ENCODE peak calls at places on chromosomes 3 and 15, in eight cellular contexts. K, E, A, V, X, W, P and Q are unnamed samples.

GRCh38 chr15:101694261-101694660 is 30.0 kb downstream of the TARS3 start:
- DNase-seq in A (no peak), E (no peak), W (no peak), K (no peak), V (no peak), X (no peak), P (no peak), Q (no peak)

GRCh38 chr3:190810957-190811356 is 51.5 kb downstream of the GMNC start:
- DNase-seq in V (no peak), W (no peak), E (no peak), P (no peak), K (no peak), A (no peak), X (no peak), Q (no peak)

GRCh38 chr3:123618768-123619484 is 34.1 kb upstream of the HACD2 start:
- DNase-seq in V (no peak), W (no peak), A (no peak), X (peak; percentile 84), K (no peak), P (peak; percentile 70), E (no peak), Q (no peak)

GRCh38 chr3:24259901-24260512 is 234.6 kb downstream of the THRB start:
- DNase-seq in X (peak; percentile 72), A (no peak), V (no peak), K (no peak), E (no peak), P (no peak), W (no peak), Q (peak; percentile 29)

GRCh38 chr3:176514297-176514696 is 683.0 kb downstream of the TBL1XR1 start:
- DNase-seq in A (peak; percentile 9), E (no peak), X (peak; percentile 73), P (peak; percentile 28), K (no peak), W (peak; percentile 4), V (peak; percentile 22), Q (no peak)

GRCh38 chr3:107506458-107506857 is 16.3 kb upstream of the BBX start:
- DNase-seq in K (no peak), W (no peak), P (no peak), E (no peak), V (no peak), A (no peak), X (peak; percentile 25), Q (no peak)

GRCh38 chr3:17932372-17932771 is 189.9 kb upstream of the TBC1D5 start:
- DNase-seq in V (no peak), K (no peak), E (no peak), W (no peak), P (no peak), X (no peak), A (no peak), Q (no peak)

GRCh38 chr15:80072285-80072684 is 12.8 kb downstream of the ZFAND6 start:
- DNase-seq in X (peak; percentile 94), A (peak; percentile 76), P (peak; percentile 66), E (peak; percentile 71), W (peak; percentile 39), V (no peak), K (no peak), Q (peak; percentile 90)

GRCh38 chr15:40894689-40895308 is 549 bp downstream of the VPS18 start:
- DNase-seq in X (peak; percentile 80), W (peak; percentile 75), P (no peak), V (peak; percentile 43), E (peak; percentile 43), A (peak; percentile 82), K (no peak), Q (peak; percentile 67)

GRCh38 chr3:114673481-114673880 is 379.7 kb downstream of the TIGIT start:
- DNase-seq in E (no peak), P (no peak), A (no peak), W (no peak), K (no peak), V (no peak), X (no peak), Q (no peak)

GRCh38 chr15:95162069-95162468 is 930.7 kb downstream of the MCTP2 start:
- DNase-seq in E (no peak), K (no peak), P (no peak), V (no peak), W (no peak), A (no peak), X (peak; percentile 65), Q (no peak)

GRCh38 chr3:73365756-73366397 is 258.9 kb downstream of the PDZRN3 start:
- DNase-seq in K (no peak), A (no peak), P (peak; percentile 77), X (peak; percentile 16), W (no peak), E (no peak), V (no peak), Q (no peak)

GRCh38 chr3:14884665-14885064 is 62.7 kb upstream of the NR2C2 start:
- DNase-seq in V (no peak), A (no peak), K (peak; percentile 19), W (no peak), X (no peak), P (no peak), E (no peak), Q (no peak)

GRCh38 chr3:126797563-126797962 is 93.5 kb downstream of the CHCHD6 start:
- DNase-seq in X (no peak), E (no peak), P (no peak), K (no peak), A (no peak), W (no peak), V (no peak), Q (no peak)

GRCh38 chr3:174931473-174931872 is 72.3 kb downstream of the NAALADL2 start:
- DNase-seq in A (no peak), P (no peak), K (no peak), W (no peak), E (no peak), V (no peak), X (peak; percentile 48), Q (no peak)

GRCh38 chr3:78804251-78805037 is 963.4 kb downstream of the ROBO1 start:
- DNase-seq in E (no peak), P (no peak), A (no peak), V (no peak), X (peak; percentile 65), W (no peak), K (no peak), Q (no peak)

GRCh38 chr15:95499397-95499796 is 831.1 kb upstream of the NR2F2 start:
- DNase-seq in P (no peak), X (no peak), V (no peak), A (no peak), K (no peak), E (no peak), W (no peak), Q (no peak)

GRCh38 chr3:76131396-76132153 is 346.2 kb upstream of the ZNF717 start:
- DNase-seq in P (no peak), W (no peak), E (no peak), V (no peak), K (no peak), X (peak; percentile 81), A (peak; percentile 44), Q (peak; percentile 44)

GRCh38 chr15:65077981-65078352 is 1.4 kb downstream of the KBTBD13 start:
- DNase-seq in E (no peak), K (no peak), W (no peak), A (no peak), P (no peak), X (peak; percentile 67), V (peak; percentile 48), Q (peak; percentile 6)

GRCh38 chr3:160150525-160150924 is 74.7 kb upstream of the C3orf80 start:
- DNase-seq in P (no peak), V (no peak), K (no peak), E (no peak), X (no peak), A (no peak), W (no peak), Q (peak; percentile 22)